ENCODE peak calls at places on chromosomes 12 and 14, in five cellular contexts. A is WTC11; K is activated naive CD8-positive, alpha-beta T cell treated with anti-CD3 and anti-CD28 coated beads, Interleukin-2, amount 10 ng/mL, durations not matched to agents 7 days and 5 days; Y is fibroblast of mammary gland; Z is AG08396. W is an unnamed sample.

GRCh38 chr12:44015333-44015941 is 179.6 kb downstream of the TMEM117 start:
- DNase-seq in Y (peak), Z (peak), A (no peak), K (no peak), W (peak)

GRCh38 chr12:8038659-8039114 is 6.2 kb downstream of the FOXJ2 start:
- DNase-seq in A (peak), Y (peak), K (peak), Z (peak), W (no peak)

GRCh38 chr14:66979083-66979974 is 209.9 kb upstream of the GARIN2 start:
- DNase-seq in Z (no peak), Y (no peak), K (no peak), A (no peak), W (no peak)

GRCh38 chr12:77049767-77050353 is 15.5 kb downstream of the E2F7 start:
- DNase-seq in Y (peak), A (no peak), Z (peak), K (no peak), W (peak)

GRCh38 chr14:68723808-68724268 is 69.0 kb downstream of the ZFP36L1 start:
- DNase-seq in Z (no peak), K (no peak), Y (no peak), A (no peak), W (no peak)

GRCh38 chr12:54983536-54984102 is 943 bp downstream of the TESPA1 start:
- DNase-seq in Z (no peak), Y (no peak), K (no peak), A (no peak), W (no peak)

GRCh38 chr14:52025310-52025709 is 36.0 kb downstream of the RTRAF start:
- DNase-seq in K (no peak), A (no peak), Y (peak), Z (peak), W (peak)

GRCh38 chr12:12645485-12645884 is 33.8 kb downstream of the CREBL2 start:
- DNase-seq in Z (peak), K (no peak), Y (peak), A (no peak), W (peak)

GRCh38 chr14:30354439-30354838 is 204.5 kb upstream of the G2E3 start:
- DNase-seq in Y (no peak), A (no peak), K (no peak), Z (no peak), W (no peak)

GRCh38 chr12:5022465-5023061 is 21.1 kb upstream of the KCNA5 start:
- DNase-seq in Z (peak), K (peak), A (peak), Y (peak), W (peak)

GRCh38 chr12:6335451-6336078 is 6.3 kb downstream of the TNFRSF1A start:
- DNase-seq in A (peak), Z (peak), K (peak), Y (peak), W (peak)

GRCh38 chr12:78802593-78802992 is 62.0 kb upstream of the SYT1 start:
- DNase-seq in A (no peak), Y (peak), K (no peak), Z (peak), W (peak)

GRCh38 chr14:48125654-48126053 is 450.2 kb upstream of the MDGA2 start:
- DNase-seq in A (no peak), Y (no peak), K (no peak), Z (no peak), W (no peak)

GRCh38 chr14:69214376-69214775 is 23.1 kb downstream of the EXD2 start:
- DNase-seq in K (no peak), Y (no peak), A (no peak), Z (no peak), W (no peak)

GRCh38 chr14:105375635-105376057 is 22.7 kb upstream of the TEX22 start:
- DNase-seq in A (no peak), K (peak), Y (peak), Z (no peak), W (peak)

GRCh38 chr12:65152586-65152985 is 16.8 kb upstream of the LEMD3 start:
- DNase-seq in Z (no peak), Y (peak), K (no peak), A (no peak), W (no peak)

GRCh38 chr14:73047808-73048207 is 10.5 kb upstream of the RBM25 start:
- DNase-seq in A (no peak), Y (no peak), K (no peak), Z (no peak), W (no peak)

GRCh38 chr14:101761881-101762529 is 496 bp downstream of the PPP2R5C start:
- DNase-seq in Y (no peak), Z (peak), A (no peak), K (peak), W (peak)

GRCh38 chr14:104939666-104940410 is 15.2 kb downstream of the PLD4 start:
- DNase-seq in A (peak), K (no peak), Y (no peak), Z (no peak), W (no peak)

GRCh38 chr14:79465651-79466050 is 745.7 kb downstream of the DIO2 start:
- DNase-seq in A (no peak), Y (peak), K (no peak), Z (no peak), W (no peak)

GRCh38 chr12:44626883-44627282 is 249.2 kb downstream of the NELL2 start:
- DNase-seq in Y (no peak), Z (no peak), K (no peak), A (no peak), W (no peak)

GRCh38 chr14:23559010-23559920 is 3.2 kb downstream of the THTPA start:
- DNase-seq in K (peak), Y (peak), Z (peak), A (peak), W (peak)

GRCh38 chr12:132321321-132322118 is 7.9 kb downstream of the GALNT9 start:
- DNase-seq in A (no peak), K (no peak), Y (no peak), Z (no peak), W (no peak)

GRCh38 chr12:9651265-9651729 is 18.2 kb upstream of the CLEC2D start:
- DNase-seq in Z (no peak), K (peak), Y (peak), A (no peak), W (peak)

GRCh38 chr12:113253532-113254285 is 32.4 kb downstream of the TPCN1 start:
- DNase-seq in Y (no peak), A (no peak), K (no peak), Z (no peak), W (no peak)

GRCh38 chr12:67025543-67026114 is 243.5 kb upstream of the CAND1 start:
- DNase-seq in A (peak), Y (peak), Z (peak), K (peak), W (peak)

GRCh38 chr14:50008562-50009355 is 107.6 kb downstream of the VCPKMT start:
- DNase-seq in K (no peak), A (no peak), Z (no peak), Y (peak), W (peak)

GRCh38 chr12:132137483-132138125 is 6.5 kb downstream of the DDX51 start:
- DNase-seq in A (no peak), K (no peak), Y (no peak), Z (no peak), W (no peak)

GRCh38 chr12:67517181-67517887 is 131.2 kb upstream of the DYRK2 start:
- DNase-seq in Y (peak), K (no peak), Z (no peak), A (no peak), W (peak)

GRCh38 chr12:79006306-79006705 is 141.7 kb downstream of the SYT1 start:
- DNase-seq in K (no peak), A (no peak), Y (peak), Z (no peak), W (peak)

GRCh38 chr12:109557200-109557599 is 16.1 kb downstream of the MMAB start:
- DNase-seq in K (no peak), A (no peak), Y (no peak), Z (no peak), W (no peak)

GRCh38 chr12:58504539-58504938 is 415.8 kb downstream of the LRIG3 start:
- DNase-seq in A (no peak), K (no peak), Y (peak), Z (no peak), W (peak)

GRCh38 chr14:52131640-52132320 is 62.9 kb upstream of the NID2 start:
- DNase-seq in Y (peak), K (no peak), A (peak), Z (peak), W (peak)

GRCh38 chr14:26719514-26719913 is 121.7 kb upstream of the NOVA1 start:
- DNase-seq in Y (peak), Z (no peak), A (no peak), K (no peak), W (peak)

GRCh38 chr14:61033024-61033423 is 52.0 kb downstream of the SLC38A6 start:
- DNase-seq in A (no peak), K (no peak), Y (peak), Z (no peak), W (no peak)

GRCh38 chr12:132524405-132524804 is 34.5 kb downstream of the FBRSL1 start:
- DNase-seq in Y (peak), K (no peak), Z (peak), A (no peak), W (peak)

GRCh38 chr14:50230601-50231474 is 540 bp downstream of the SOS2 start:
- DNase-seq in K (no peak), Y (peak), Z (peak), A (peak), W (peak)

GRCh38 chr14:92920001-92920400 is 2.9 kb upstream of the CHGA start:
- DNase-seq in Z (no peak), K (no peak), Y (no peak), A (no peak), W (no peak)

W was measured in ELR.